ENCODE peak calls at places on chromosome 16, in six cellular contexts. One of them, this sample, is unnamed.

GRCh38 chr16:15509051-15509592 is 74.7 kb downstream of the BMERB1 start:
- DNase-seq in iris pigment epithelial cell: no peak
- DNase-seq in NCI-H345: no peak
- DNase-seq in fibroblast of lung: peak; percentile 25
- DNase-seq in hepatic stellate cell: no peak
- DNase-seq in iPS DF 6.9: no peak
- DNase-seq in this sample: no peak

GRCh38 chr16:26701243-26701886 is 365.4 kb upstream of the C16orf82 start:
- DNase-seq in hepatic stellate cell: no peak
- DNase-seq in iris pigment epithelial cell: no peak
- DNase-seq in fibroblast of lung: no peak
- DNase-seq in NCI-H345: no peak
- DNase-seq in iPS DF 6.9: no peak
- DNase-seq in this sample: no peak

GRCh38 chr16:12323007-12323699 is 346.6 kb downstream of the SNX29 start:
- DNase-seq in iris pigment epithelial cell: no peak
- DNase-seq in hepatic stellate cell: no peak
- DNase-seq in NCI-H345: no peak
- DNase-seq in fibroblast of lung: no peak
- DNase-seq in iPS DF 6.9: no peak
- DNase-seq in this sample: no peak

GRCh38 chr16:66426112-66427035 is 721 bp upstream of the BEAN1 start:
- DNase-seq in iPS DF 6.9: no peak
- DNase-seq in fibroblast of lung: peak; percentile 13
- DNase-seq in iris pigment epithelial cell: no peak
- DNase-seq in NCI-H345: no peak
- DNase-seq in hepatic stellate cell: no peak
- DNase-seq in this sample: no peak

GRCh38 chr16:84031556-84031955 is 11.0 kb downstream of the SLC38A8 start:
- DNase-seq in fibroblast of lung: no peak
- DNase-seq in iris pigment epithelial cell: no peak
- DNase-seq in iPS DF 6.9: no peak
- DNase-seq in NCI-H345: no peak
- DNase-seq in hepatic stellate cell: no peak
- DNase-seq in this sample: no peak

GRCh38 chr16:8370374-8371015 is 219.8 kb downstream of the TMEM114 start:
- DNase-seq in iris pigment epithelial cell: peak; percentile 32
- DNase-seq in hepatic stellate cell: no peak
- DNase-seq in iPS DF 6.9: no peak
- DNase-seq in NCI-H345: no peak
- DNase-seq in fibroblast of lung: peak; percentile 22
- DNase-seq in this sample: no peak

GRCh38 chr16:86516618-86517003 is 6.3 kb downstream of the FOXF1 start:
- DNase-seq in fibroblast of lung: peak; percentile 67
- DNase-seq in iris pigment epithelial cell: peak; percentile 84
- DNase-seq in iPS DF 6.9: no peak
- DNase-seq in hepatic stellate cell: no peak
- DNase-seq in NCI-H345: no peak
- DNase-seq in this sample: no peak

GRCh38 chr16:49755291-49755611 is 100.7 kb downstream of the ZNF423 start:
- DNase-seq in NCI-H345: no peak
- DNase-seq in hepatic stellate cell: peak; percentile 79
- DNase-seq in fibroblast of lung: peak; percentile 74
- DNase-seq in iPS DF 6.9: no peak
- DNase-seq in iris pigment epithelial cell: peak; percentile 48
- DNase-seq in this sample: peak; percentile 71

GRCh38 chr16:73323880-73324279 is 276.0 kb upstream of the ZFHX3 start:
- DNase-seq in iPS DF 6.9: no peak
- DNase-seq in NCI-H345: no peak
- DNase-seq in iris pigment epithelial cell: no peak
- DNase-seq in fibroblast of lung: no peak
- DNase-seq in hepatic stellate cell: no peak
- DNase-seq in this sample: no peak

GRCh38 chr16:29848420-29849297 is 14.4 kb downstream of the CDIPT start:
- DNase-seq in fibroblast of lung: peak; percentile 39
- DNase-seq in iPS DF 6.9: peak; percentile 33
- DNase-seq in NCI-H345: peak; percentile 78
- DNase-seq in hepatic stellate cell: peak; percentile 82
- DNase-seq in iris pigment epithelial cell: peak; percentile 46
- DNase-seq in this sample: peak; percentile 80

GRCh38 chr16:87949071-87949744 is 2.0 kb upstream of the BANP start:
- DNase-seq in fibroblast of lung: no peak
- DNase-seq in hepatic stellate cell: no peak
- DNase-seq in iPS DF 6.9: no peak
- DNase-seq in iris pigment epithelial cell: no peak
- DNase-seq in NCI-H345: no peak
- DNase-seq in this sample: no peak

GRCh38 chr16:49623501-49624266 is 232.2 kb downstream of the ZNF423 start:
- DNase-seq in iPS DF 6.9: no peak
- DNase-seq in hepatic stellate cell: no peak
- DNase-seq in iris pigment epithelial cell: no peak
- DNase-seq in fibroblast of lung: no peak
- DNase-seq in NCI-H345: no peak
- DNase-seq in this sample: no peak

GRCh38 chr16:85394511-85395206 is 218.5 kb upstream of the GSE1 start:
- DNase-seq in hepatic stellate cell: no peak
- DNase-seq in NCI-H345: peak; percentile 33
- DNase-seq in iris pigment epithelial cell: no peak
- DNase-seq in iPS DF 6.9: no peak
- DNase-seq in fibroblast of lung: no peak
- DNase-seq in this sample: no peak